ENCODE peak calls at places on chromosomes 1 and 21, in ten cellular contexts. One of them, this sample, is unnamed. For H3K36me3, the result is how much of the 10 kb centered on the place peaks cover.

GRCh38 chr1:180160362-180160761 is 5.7 kb downstream of the QSOX1 start:
- DNase-seq in OCI-LY7: no peak
- DNase-seq in uterus: no peak
- DNase-seq in naive thymus-derived CD4-positive, alpha-beta T cell: no peak
- DNase-seq in heart left ventricle: no peak
- DNase-seq in brain microvascular endothelial cell: no peak
- DNase-seq in transverse colon: no peak
- DNase-seq in cardiac muscle cell: no peak
- DNase-seq in Panc1: no peak
- DNase-seq in PC-3: no peak
- DNase-seq in this sample: no peak

GRCh38 chr1:118136511-118136937 is 48.5 kb downstream of the SPAG17 start:
- DNase-seq in transverse colon: no peak
- DNase-seq in cardiac muscle cell: peak
- DNase-seq in OCI-LY7: no peak
- DNase-seq in Panc1: no peak
- DNase-seq in uterus: no peak
- DNase-seq in PC-3: peak
- DNase-seq in heart left ventricle: peak
- DNase-seq in naive thymus-derived CD4-positive, alpha-beta T cell: no peak
- DNase-seq in brain microvascular endothelial cell: peak
- DNase-seq in this sample: no peak

GRCh38 chr1:154871374-154871773 is 1.3 kb upstream of the KCNN3 start:
- DNase-seq in cardiac muscle cell: no peak
- DNase-seq in brain microvascular endothelial cell: no peak
- DNase-seq in naive thymus-derived CD4-positive, alpha-beta T cell: no peak
- DNase-seq in uterus: peak
- DNase-seq in OCI-LY7: no peak
- DNase-seq in transverse colon: no peak
- DNase-seq in PC-3: no peak
- DNase-seq in heart left ventricle: no peak
- DNase-seq in Panc1: no peak
- DNase-seq in this sample: no peak

GRCh38 chr1:20721117-20722061 is 3.6 kb upstream of the KIF17 start:
- DNase-seq in transverse colon: peak
- DNase-seq in Panc1: no peak
- DNase-seq in PC-3: no peak
- DNase-seq in cardiac muscle cell: no peak
- DNase-seq in naive thymus-derived CD4-positive, alpha-beta T cell: no peak
- DNase-seq in uterus: no peak
- DNase-seq in brain microvascular endothelial cell: no peak
- DNase-seq in OCI-LY7: no peak
- DNase-seq in heart left ventricle: no peak
- DNase-seq in this sample: peak

GRCh38 chr1:27563407-27564263 is 40.3 kb downstream of the AHDC1 start:
- DNase-seq in brain microvascular endothelial cell: no peak
- DNase-seq in naive thymus-derived CD4-positive, alpha-beta T cell: no peak
- DNase-seq in transverse colon: peak
- DNase-seq in cardiac muscle cell: no peak
- DNase-seq in OCI-LY7: no peak
- DNase-seq in uterus: peak
- DNase-seq in heart left ventricle: peak
- DNase-seq in PC-3: peak
- DNase-seq in Panc1: no peak
- DNase-seq in this sample: peak

GRCh38 chr21:35358008-35358407 is 308.9 kb upstream of the RUNX1 start:
- DNase-seq in brain microvascular endothelial cell: no peak
- DNase-seq in transverse colon: no peak
- DNase-seq in heart left ventricle: no peak
- DNase-seq in OCI-LY7: no peak
- DNase-seq in uterus: no peak
- DNase-seq in cardiac muscle cell: no peak
- DNase-seq in PC-3: no peak
- DNase-seq in Panc1: no peak
- DNase-seq in naive thymus-derived CD4-positive, alpha-beta T cell: no peak
- DNase-seq in this sample: no peak

GRCh38 chr1:156627313-156627880 is 8.2 kb downstream of the HAPLN2 start:
- DNase-seq in naive thymus-derived CD4-positive, alpha-beta T cell: peak
- DNase-seq in brain microvascular endothelial cell: peak
- DNase-seq in OCI-LY7: peak
- DNase-seq in uterus: no peak
- DNase-seq in cardiac muscle cell: peak
- DNase-seq in heart left ventricle: no peak
- DNase-seq in PC-3: peak
- DNase-seq in Panc1: no peak
- DNase-seq in transverse colon: peak
- DNase-seq in this sample: no peak

GRCh38 chr1:227934476-227935313 is 13.0 kb downstream of the WNT9A start:
- DNase-seq in OCI-LY7: no peak
- DNase-seq in uterus: peak
- DNase-seq in brain microvascular endothelial cell: peak
- DNase-seq in Panc1: peak
- DNase-seq in cardiac muscle cell: peak
- DNase-seq in heart left ventricle: peak
- DNase-seq in naive thymus-derived CD4-positive, alpha-beta T cell: no peak
- DNase-seq in PC-3: peak
- DNase-seq in transverse colon: no peak
- DNase-seq in this sample: peak

GRCh38 chr1:32341186-32341757 is 5.2 kb upstream of the MARCKSL1 start:
- DNase-seq in transverse colon: no peak
- DNase-seq in brain microvascular endothelial cell: no peak
- DNase-seq in Panc1: no peak
- DNase-seq in heart left ventricle: no peak
- DNase-seq in naive thymus-derived CD4-positive, alpha-beta T cell: no peak
- DNase-seq in PC-3: no peak
- DNase-seq in cardiac muscle cell: no peak
- DNase-seq in uterus: no peak
- DNase-seq in OCI-LY7: no peak
- DNase-seq in this sample: no peak

GRCh38 chr1:35470964-35471613 is 86.1 kb downstream of the KIAA0319L start:
- DNase-seq in transverse colon: no peak
- DNase-seq in uterus: no peak
- DNase-seq in cardiac muscle cell: no peak
- DNase-seq in brain microvascular endothelial cell: no peak
- DNase-seq in OCI-LY7: no peak
- DNase-seq in PC-3: no peak
- DNase-seq in naive thymus-derived CD4-positive, alpha-beta T cell: no peak
- DNase-seq in heart left ventricle: no peak
- DNase-seq in Panc1: no peak
- DNase-seq in this sample: no peak

GRCh38 chr1:41662061-41662655 is 177.7 kb upstream of the EDN2 start:
- DNase-seq in PC-3: peak
- DNase-seq in Panc1: no peak
- DNase-seq in transverse colon: peak
- DNase-seq in heart left ventricle: peak
- DNase-seq in brain microvascular endothelial cell: peak
- DNase-seq in OCI-LY7: no peak
- DNase-seq in naive thymus-derived CD4-positive, alpha-beta T cell: peak
- DNase-seq in cardiac muscle cell: peak
- DNase-seq in uterus: peak
- DNase-seq in this sample: peak

GRCh38 chr1:228226956-228227791 is 19.3 kb downstream of the OBSCN start:
- DNase-seq in heart left ventricle: no peak
- DNase-seq in OCI-LY7: peak
- DNase-seq in uterus: no peak
- DNase-seq in transverse colon: peak
- DNase-seq in naive thymus-derived CD4-positive, alpha-beta T cell: no peak
- DNase-seq in Panc1: no peak
- DNase-seq in PC-3: peak
- DNase-seq in brain microvascular endothelial cell: peak
- DNase-seq in cardiac muscle cell: peak
- DNase-seq in this sample: no peak

GRCh38 chr1:64073705-64074104 is 129.7 kb upstream of the UBE2U start:
- DNase-seq in naive thymus-derived CD4-positive, alpha-beta T cell: no peak
- DNase-seq in PC-3: no peak
- DNase-seq in heart left ventricle: no peak
- DNase-seq in OCI-LY7: no peak
- DNase-seq in cardiac muscle cell: no peak
- DNase-seq in uterus: no peak
- DNase-seq in Panc1: no peak
- DNase-seq in transverse colon: no peak
- DNase-seq in brain microvascular endothelial cell: no peak
- DNase-seq in this sample: no peak

GRCh38 chr1:53860967-53861411 is 22.9 kb upstream of the NDC1 start:
- DNase-seq in OCI-LY7: peak
- DNase-seq in PC-3: peak
- DNase-seq in uterus: peak
- DNase-seq in transverse colon: peak
- DNase-seq in cardiac muscle cell: peak
- DNase-seq in heart left ventricle: peak
- DNase-seq in brain microvascular endothelial cell: peak
- DNase-seq in Panc1: no peak
- DNase-seq in naive thymus-derived CD4-positive, alpha-beta T cell: peak
- DNase-seq in this sample: no peak

GRCh38 chr1:244283772-244284171 is 167.9 kb downstream of the ADSS2 start:
- DNase-seq in heart left ventricle: no peak
- DNase-seq in Panc1: no peak
- DNase-seq in transverse colon: no peak
- DNase-seq in cardiac muscle cell: no peak
- DNase-seq in uterus: no peak
- DNase-seq in OCI-LY7: no peak
- DNase-seq in naive thymus-derived CD4-positive, alpha-beta T cell: no peak
- DNase-seq in brain microvascular endothelial cell: no peak
- DNase-seq in PC-3: no peak
- DNase-seq in this sample: no peak
- H3K36me3 ChIP-seq in heart left ventricle: under half
- H3K36me3 ChIP-seq in Panc1: under half
- H3K36me3 ChIP-seq in transverse colon: under half
- H3K36me3 ChIP-seq in cardiac muscle cell: under half
- H3K36me3 ChIP-seq in uterus: under half
- H3K36me3 ChIP-seq in OCI-LY7: under half
- H3K36me3 ChIP-seq in naive thymus-derived CD4-positive, alpha-beta T cell: under half
- H3K36me3 ChIP-seq in brain microvascular endothelial cell: under half
- H3K36me3 ChIP-seq in PC-3: under half
- H3K36me3 ChIP-seq in this sample: under half

GRCh38 chr1:206591696-206592095 is 20.6 kb downstream of the EIF2D start:
- DNase-seq in uterus: no peak
- DNase-seq in transverse colon: no peak
- DNase-seq in cardiac muscle cell: no peak
- DNase-seq in PC-3: no peak
- DNase-seq in OCI-LY7: no peak
- DNase-seq in naive thymus-derived CD4-positive, alpha-beta T cell: no peak
- DNase-seq in brain microvascular endothelial cell: no peak
- DNase-seq in Panc1: no peak
- DNase-seq in heart left ventricle: no peak
- DNase-seq in this sample: no peak
- H3K36me3 ChIP-seq in uterus: under half
- H3K36me3 ChIP-seq in transverse colon: under half
- H3K36me3 ChIP-seq in cardiac muscle cell: half or more
- H3K36me3 ChIP-seq in PC-3: half or more
- H3K36me3 ChIP-seq in OCI-LY7: half or more
- H3K36me3 ChIP-seq in naive thymus-derived CD4-positive, alpha-beta T cell: under half
- H3K36me3 ChIP-seq in brain microvascular endothelial cell: under half
- H3K36me3 ChIP-seq in Panc1: under half
- H3K36me3 ChIP-seq in heart left ventricle: half or more
- H3K36me3 ChIP-seq in this sample: half or more

DNA sequence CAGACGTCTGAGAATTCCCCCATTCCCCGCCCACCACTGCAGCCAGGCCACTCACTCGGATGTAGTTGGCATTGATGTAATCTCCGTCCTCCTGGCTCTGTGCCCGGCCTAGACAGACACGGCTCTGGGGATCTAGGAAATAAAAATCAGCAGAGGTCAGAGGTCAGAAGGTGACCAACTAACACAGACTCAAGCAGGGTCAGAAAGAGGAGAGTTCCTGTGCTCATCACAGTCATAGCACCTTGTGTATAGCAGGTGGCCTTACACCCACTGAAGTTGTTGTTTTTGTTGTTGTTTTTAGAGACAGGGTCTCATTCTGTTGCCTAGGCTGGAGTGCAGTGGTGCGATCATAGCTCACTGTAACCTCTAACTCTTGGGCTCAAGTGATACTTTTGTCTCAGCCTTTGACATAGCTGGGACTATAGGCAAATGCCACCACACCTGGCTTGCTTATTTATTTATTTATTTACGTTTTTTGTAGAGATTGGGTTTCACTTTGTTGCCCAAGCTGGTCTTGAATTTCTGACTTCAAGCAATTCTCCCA is 4.9 kb downstream of the PTPN7 start:
- DNase-seq in naive thymus-derived CD4-positive, alpha-beta T cell: no peak
- DNase-seq in OCI-LY7: no peak
- DNase-seq in brain microvascular endothelial cell: peak
- DNase-seq in heart left ventricle: no peak
- DNase-seq in PC-3: peak
- DNase-seq in cardiac muscle cell: no peak
- DNase-seq in uterus: no peak
- DNase-seq in transverse colon: peak
- DNase-seq in Panc1: no peak
- DNase-seq in this sample: no peak
- H3K36me3 ChIP-seq in naive thymus-derived CD4-positive, alpha-beta T cell: under half
- H3K36me3 ChIP-seq in OCI-LY7: half or more
- H3K36me3 ChIP-seq in brain microvascular endothelial cell: under half
- H3K36me3 ChIP-seq in heart left ventricle: under half
- H3K36me3 ChIP-seq in PC-3: under half
- H3K36me3 ChIP-seq in cardiac muscle cell: under half
- H3K36me3 ChIP-seq in uterus: under half
- H3K36me3 ChIP-seq in transverse colon: under half
- H3K36me3 ChIP-seq in Panc1: under half
- H3K36me3 ChIP-seq in this sample: under half

GRCh38 chr1:207813513-207813881 is 61.6 kb downstream of the CD46 start:
- DNase-seq in Panc1: no peak
- DNase-seq in PC-3: no peak
- DNase-seq in transverse colon: no peak
- DNase-seq in brain microvascular endothelial cell: no peak
- DNase-seq in naive thymus-derived CD4-positive, alpha-beta T cell: no peak
- DNase-seq in cardiac muscle cell: no peak
- DNase-seq in uterus: no peak
- DNase-seq in OCI-LY7: no peak
- DNase-seq in heart left ventricle: no peak
- DNase-seq in this sample: no peak

GRCh38 chr1:207811920-207812720 is 60.3 kb downstream of the CD46 start:
- DNase-seq in naive thymus-derived CD4-positive, alpha-beta T cell: no peak
- DNase-seq in OCI-LY7: no peak
- DNase-seq in uterus: no peak
- DNase-seq in PC-3: peak
- DNase-seq in brain microvascular endothelial cell: no peak
- DNase-seq in transverse colon: no peak
- DNase-seq in cardiac muscle cell: peak
- DNase-seq in Panc1: no peak
- DNase-seq in heart left ventricle: peak
- DNase-seq in this sample: peak

GRCh38 chr1:207813946-207814345 is 62.1 kb downstream of the CD46 start:
- DNase-seq in brain microvascular endothelial cell: no peak
- DNase-seq in cardiac muscle cell: no peak
- DNase-seq in PC-3: no peak
- DNase-seq in naive thymus-derived CD4-positive, alpha-beta T cell: no peak
- DNase-seq in uterus: no peak
- DNase-seq in transverse colon: no peak
- DNase-seq in Panc1: no peak
- DNase-seq in heart left ventricle: no peak
- DNase-seq in OCI-LY7: no peak
- DNase-seq in this sample: no peak

GRCh38 chr1:207814469-207814868 is 62.6 kb downstream of the CD46 start:
- DNase-seq in heart left ventricle: no peak
- DNase-seq in transverse colon: no peak
- DNase-seq in PC-3: no peak
- DNase-seq in brain microvascular endothelial cell: no peak
- DNase-seq in Panc1: no peak
- DNase-seq in uterus: no peak
- DNase-seq in OCI-LY7: no peak
- DNase-seq in cardiac muscle cell: no peak
- DNase-seq in naive thymus-derived CD4-positive, alpha-beta T cell: no peak
- DNase-seq in this sample: no peak

GRCh38 chr1:207812778-207813512 is 61.1 kb downstream of the CD46 start:
- DNase-seq in PC-3: no peak
- DNase-seq in heart left ventricle: peak
- DNase-seq in cardiac muscle cell: no peak
- DNase-seq in brain microvascular endothelial cell: no peak
- DNase-seq in uterus: no peak
- DNase-seq in OCI-LY7: no peak
- DNase-seq in naive thymus-derived CD4-positive, alpha-beta T cell: no peak
- DNase-seq in transverse colon: no peak
- DNase-seq in Panc1: no peak
- DNase-seq in this sample: no peak
- H3K36me3 ChIP-seq in PC-3: under half
- H3K36me3 ChIP-seq in heart left ventricle: half or more
- H3K36me3 ChIP-seq in cardiac muscle cell: under half
- H3K36me3 ChIP-seq in brain microvascular endothelial cell: under half
- H3K36me3 ChIP-seq in uterus: under half
- H3K36me3 ChIP-seq in OCI-LY7: under half
- H3K36me3 ChIP-seq in naive thymus-derived CD4-positive, alpha-beta T cell: under half
- H3K36me3 ChIP-seq in transverse colon: under half
- H3K36me3 ChIP-seq in Panc1: under half
- H3K36me3 ChIP-seq in this sample: half or more